ENCODE peak calls at places on chromosomes 7 and 10, in ten cellular contexts. One of them, this sample, is unnamed.

GRCh38 chr7:99579956-99580777 is 17.9 kb upstream of the TMEM225B start:
- DNase-seq in BJ: no peak
- DNase-seq in ascending aorta: no peak
- DNase-seq in fibroblast of the aortic adventitia: peak
- DNase-seq in left ventricle myocardium inferior: peak
- DNase-seq in lower leg skin: peak
- DNase-seq in body of pancreas: peak
- DNase-seq in lower lobe of right lung: no peak
- DNase-seq in WERI-Rb-1: peak
- DNase-seq in neural progenitor cell: peak
- DNase-seq in this sample: peak

GRCh38 chr10:36880898-36881297 is 244.5 kb upstream of the ANKRD30A start:
- DNase-seq in lower lobe of right lung: no peak
- DNase-seq in fibroblast of the aortic adventitia: peak
- DNase-seq in left ventricle myocardium inferior: no peak
- DNase-seq in WERI-Rb-1: no peak
- DNase-seq in neural progenitor cell: peak
- DNase-seq in lower leg skin: no peak
- DNase-seq in ascending aorta: no peak
- DNase-seq in BJ: no peak
- DNase-seq in body of pancreas: no peak
- DNase-seq in this sample: peak

GRCh38 chr7:121994625-121995410 is 121.9 kb downstream of the PTPRZ1 start:
- DNase-seq in lower lobe of right lung: no peak
- DNase-seq in fibroblast of the aortic adventitia: peak
- DNase-seq in left ventricle myocardium inferior: no peak
- DNase-seq in lower leg skin: no peak
- DNase-seq in BJ: peak
- DNase-seq in neural progenitor cell: peak
- DNase-seq in body of pancreas: peak
- DNase-seq in ascending aorta: no peak
- DNase-seq in WERI-Rb-1: peak
- DNase-seq in this sample: peak

GRCh38 chr7:79789584-79790345 is 336.3 kb upstream of the MAGI2 start:
- DNase-seq in BJ: no peak
- DNase-seq in left ventricle myocardium inferior: no peak
- DNase-seq in ascending aorta: no peak
- DNase-seq in lower leg skin: no peak
- DNase-seq in fibroblast of the aortic adventitia: peak
- DNase-seq in body of pancreas: no peak
- DNase-seq in WERI-Rb-1: no peak
- DNase-seq in neural progenitor cell: no peak
- DNase-seq in lower lobe of right lung: no peak
- DNase-seq in this sample: peak

GRCh38 chr7:11427686-11428273 is 404.2 kb downstream of the THSD7A start:
- DNase-seq in ascending aorta: no peak
- DNase-seq in neural progenitor cell: peak
- DNase-seq in BJ: peak
- DNase-seq in WERI-Rb-1: no peak
- DNase-seq in fibroblast of the aortic adventitia: peak
- DNase-seq in body of pancreas: no peak
- DNase-seq in lower leg skin: no peak
- DNase-seq in left ventricle myocardium inferior: no peak
- DNase-seq in lower lobe of right lung: no peak
- DNase-seq in this sample: peak

GRCh38 chr7:132234751-132235150 is 341.5 kb downstream of the PLXNA4 start:
- DNase-seq in left ventricle myocardium inferior: no peak
- DNase-seq in WERI-Rb-1: no peak
- DNase-seq in BJ: no peak
- DNase-seq in body of pancreas: no peak
- DNase-seq in lower leg skin: no peak
- DNase-seq in neural progenitor cell: no peak
- DNase-seq in ascending aorta: no peak
- DNase-seq in fibroblast of the aortic adventitia: peak
- DNase-seq in lower lobe of right lung: no peak
- DNase-seq in this sample: no peak

GRCh38 chr7:153886121-153886505 is 166.1 kb upstream of the DPP6 start:
- DNase-seq in neural progenitor cell: peak
- DNase-seq in body of pancreas: peak
- DNase-seq in left ventricle myocardium inferior: no peak
- DNase-seq in lower leg skin: no peak
- DNase-seq in BJ: no peak
- DNase-seq in WERI-Rb-1: no peak
- DNase-seq in lower lobe of right lung: no peak
- DNase-seq in ascending aorta: no peak
- DNase-seq in fibroblast of the aortic adventitia: no peak
- DNase-seq in this sample: no peak

GRCh38 chr7:126838194-126838593 is 414.5 kb downstream of the GRM8 start:
- DNase-seq in BJ: no peak
- DNase-seq in neural progenitor cell: no peak
- DNase-seq in ascending aorta: no peak
- DNase-seq in WERI-Rb-1: no peak
- DNase-seq in left ventricle myocardium inferior: no peak
- DNase-seq in lower lobe of right lung: no peak
- DNase-seq in body of pancreas: no peak
- DNase-seq in lower leg skin: no peak
- DNase-seq in fibroblast of the aortic adventitia: no peak
- DNase-seq in this sample: no peak

GRCh38 chr7:99997545-99998137 is 17.8 kb upstream of the ZKSCAN1 start:
- DNase-seq in lower leg skin: peak
- DNase-seq in neural progenitor cell: peak
- DNase-seq in body of pancreas: peak
- DNase-seq in fibroblast of the aortic adventitia: peak
- DNase-seq in BJ: no peak
- DNase-seq in WERI-Rb-1: no peak
- DNase-seq in ascending aorta: no peak
- DNase-seq in left ventricle myocardium inferior: peak
- DNase-seq in lower lobe of right lung: peak
- DNase-seq in this sample: peak

GRCh38 chr7:35030848-35031247 is 6.4 kb downstream of the DPY19L1 start:
- DNase-seq in fibroblast of the aortic adventitia: no peak
- DNase-seq in ascending aorta: no peak
- DNase-seq in lower leg skin: no peak
- DNase-seq in body of pancreas: no peak
- DNase-seq in BJ: no peak
- DNase-seq in lower lobe of right lung: no peak
- DNase-seq in neural progenitor cell: no peak
- DNase-seq in left ventricle myocardium inferior: no peak
- DNase-seq in WERI-Rb-1: no peak
- DNase-seq in this sample: no peak

GRCh38 chr10:113060221-113061053 is 110.4 kb downstream of the TCF7L2 start:
- DNase-seq in neural progenitor cell: no peak
- DNase-seq in fibroblast of the aortic adventitia: peak
- DNase-seq in lower lobe of right lung: peak
- DNase-seq in ascending aorta: no peak
- DNase-seq in BJ: no peak
- DNase-seq in lower leg skin: peak
- DNase-seq in WERI-Rb-1: no peak
- DNase-seq in body of pancreas: peak
- DNase-seq in left ventricle myocardium inferior: peak
- DNase-seq in this sample: no peak

GRCh38 chr7:3648276-3648675 is 347.2 kb downstream of the SDK1 start:
- DNase-seq in WERI-Rb-1: no peak
- DNase-seq in left ventricle myocardium inferior: no peak
- DNase-seq in BJ: no peak
- DNase-seq in body of pancreas: no peak
- DNase-seq in ascending aorta: no peak
- DNase-seq in lower leg skin: no peak
- DNase-seq in lower lobe of right lung: no peak
- DNase-seq in neural progenitor cell: no peak
- DNase-seq in fibroblast of the aortic adventitia: no peak
- DNase-seq in this sample: peak

GRCh38 chr10:71260622-71261325 is 48.4 kb downstream of the UNC5B start:
- DNase-seq in body of pancreas: no peak
- DNase-seq in lower lobe of right lung: no peak
- DNase-seq in neural progenitor cell: peak
- DNase-seq in ascending aorta: no peak
- DNase-seq in WERI-Rb-1: no peak
- DNase-seq in fibroblast of the aortic adventitia: peak
- DNase-seq in lower leg skin: no peak
- DNase-seq in left ventricle myocardium inferior: peak
- DNase-seq in BJ: peak
- DNase-seq in this sample: peak

GRCh38 chr7:29297194-29297890 is 102.8 kb downstream of the CHN2 start:
- DNase-seq in lower leg skin: no peak
- DNase-seq in WERI-Rb-1: no peak
- DNase-seq in fibroblast of the aortic adventitia: no peak
- DNase-seq in neural progenitor cell: peak
- DNase-seq in body of pancreas: no peak
- DNase-seq in BJ: no peak
- DNase-seq in ascending aorta: no peak
- DNase-seq in left ventricle myocardium inferior: no peak
- DNase-seq in lower lobe of right lung: no peak
- DNase-seq in this sample: no peak

GRCh38 chr7:31688347-31688746 is 1.3 kb downstream of the PPP1R17 start:
- DNase-seq in fibroblast of the aortic adventitia: no peak
- DNase-seq in body of pancreas: no peak
- DNase-seq in neural progenitor cell: no peak
- DNase-seq in WERI-Rb-1: no peak
- DNase-seq in left ventricle myocardium inferior: no peak
- DNase-seq in ascending aorta: no peak
- DNase-seq in lower lobe of right lung: no peak
- DNase-seq in BJ: no peak
- DNase-seq in lower leg skin: no peak
- DNase-seq in this sample: no peak
- H3K4me3 ChIP-seq in fibroblast of the aortic adventitia: no peak
- H3K4me3 ChIP-seq in body of pancreas: no peak
- H3K4me3 ChIP-seq in neural progenitor cell: no peak
- H3K4me3 ChIP-seq in WERI-Rb-1: no peak
- H3K4me3 ChIP-seq in left ventricle myocardium inferior: no peak
- H3K4me3 ChIP-seq in ascending aorta: no peak
- H3K4me3 ChIP-seq in lower lobe of right lung: no peak
- H3K4me3 ChIP-seq in BJ: no peak
- H3K4me3 ChIP-seq in lower leg skin: no peak
- H3K4me3 ChIP-seq in this sample: no peak

GRCh38 chr10:51159841-51160240 is 85.6 kb downstream of the PRKG1 start:
- DNase-seq in lower leg skin: no peak
- DNase-seq in lower lobe of right lung: no peak
- DNase-seq in BJ: no peak
- DNase-seq in neural progenitor cell: no peak
- DNase-seq in WERI-Rb-1: no peak
- DNase-seq in ascending aorta: no peak
- DNase-seq in fibroblast of the aortic adventitia: no peak
- DNase-seq in left ventricle myocardium inferior: no peak
- DNase-seq in body of pancreas: no peak
- DNase-seq in this sample: no peak

GRCh38 chr10:51162002-51162401 is 87.7 kb downstream of the PRKG1 start:
- DNase-seq in lower lobe of right lung: no peak
- DNase-seq in body of pancreas: peak
- DNase-seq in WERI-Rb-1: no peak
- DNase-seq in ascending aorta: no peak
- DNase-seq in fibroblast of the aortic adventitia: peak
- DNase-seq in neural progenitor cell: peak
- DNase-seq in BJ: no peak
- DNase-seq in left ventricle myocardium inferior: peak
- DNase-seq in lower leg skin: no peak
- DNase-seq in this sample: peak

GRCh38 chr10:51156913-51157312 is 82.6 kb downstream of the PRKG1 start:
- DNase-seq in fibroblast of the aortic adventitia: peak
- DNase-seq in lower leg skin: no peak
- DNase-seq in body of pancreas: no peak
- DNase-seq in lower lobe of right lung: no peak
- DNase-seq in ascending aorta: no peak
- DNase-seq in WERI-Rb-1: no peak
- DNase-seq in left ventricle myocardium inferior: no peak
- DNase-seq in BJ: peak
- DNase-seq in neural progenitor cell: no peak
- DNase-seq in this sample: peak
- H3K4me3 ChIP-seq in fibroblast of the aortic adventitia: no peak
- H3K4me3 ChIP-seq in lower leg skin: no peak
- H3K4me3 ChIP-seq in body of pancreas: no peak
- H3K4me3 ChIP-seq in lower lobe of right lung: no peak
- H3K4me3 ChIP-seq in ascending aorta: no peak
- H3K4me3 ChIP-seq in WERI-Rb-1: no peak
- H3K4me3 ChIP-seq in left ventricle myocardium inferior: no peak
- H3K4me3 ChIP-seq in BJ: no peak
- H3K4me3 ChIP-seq in neural progenitor cell: no peak
- H3K4me3 ChIP-seq in this sample: no peak

GRCh38 chr7:93923946-93924345 is 2.4 kb downstream of the GNG11 start:
- DNase-seq in lower leg skin: no peak
- DNase-seq in WERI-Rb-1: no peak
- DNase-seq in fibroblast of the aortic adventitia: peak
- DNase-seq in ascending aorta: no peak
- DNase-seq in BJ: no peak
- DNase-seq in body of pancreas: no peak
- DNase-seq in left ventricle myocardium inferior: no peak
- DNase-seq in lower lobe of right lung: no peak
- DNase-seq in neural progenitor cell: no peak
- DNase-seq in this sample: peak
- H3K4me3 ChIP-seq in lower leg skin: no peak
- H3K4me3 ChIP-seq in WERI-Rb-1: no peak
- H3K4me3 ChIP-seq in fibroblast of the aortic adventitia: peak
- H3K4me3 ChIP-seq in ascending aorta: peak
- H3K4me3 ChIP-seq in BJ: peak
- H3K4me3 ChIP-seq in body of pancreas: no peak
- H3K4me3 ChIP-seq in left ventricle myocardium inferior: peak
- H3K4me3 ChIP-seq in lower lobe of right lung: peak
- H3K4me3 ChIP-seq in neural progenitor cell: no peak
- H3K4me3 ChIP-seq in this sample: peak

GRCh38 chr7:151115121-151115835 is 29.0 kb downstream of the AGAP3 start:
- DNase-seq in neural progenitor cell: peak
- DNase-seq in ascending aorta: no peak
- DNase-seq in lower lobe of right lung: peak
- DNase-seq in BJ: no peak
- DNase-seq in left ventricle myocardium inferior: no peak
- DNase-seq in WERI-Rb-1: no peak
- DNase-seq in lower leg skin: no peak
- DNase-seq in fibroblast of the aortic adventitia: no peak
- DNase-seq in body of pancreas: peak
- DNase-seq in this sample: peak
- H3K4me3 ChIP-seq in neural progenitor cell: peak
- H3K4me3 ChIP-seq in ascending aorta: no peak
- H3K4me3 ChIP-seq in lower lobe of right lung: peak
- H3K4me3 ChIP-seq in BJ: no peak
- H3K4me3 ChIP-seq in left ventricle myocardium inferior: peak
- H3K4me3 ChIP-seq in WERI-Rb-1: no peak
- H3K4me3 ChIP-seq in lower leg skin: peak
- H3K4me3 ChIP-seq in fibroblast of the aortic adventitia: no peak
- H3K4me3 ChIP-seq in body of pancreas: no peak
- H3K4me3 ChIP-seq in this sample: no peak

GRCh38 chr10:44370731-44371248 is 14.1 kb downstream of the CXCL12 start:
- DNase-seq in left ventricle myocardium inferior: no peak
- DNase-seq in lower lobe of right lung: no peak
- DNase-seq in fibroblast of the aortic adventitia: no peak
- DNase-seq in WERI-Rb-1: peak
- DNase-seq in body of pancreas: no peak
- DNase-seq in neural progenitor cell: peak
- DNase-seq in BJ: no peak
- DNase-seq in ascending aorta: no peak
- DNase-seq in lower leg skin: no peak
- DNase-seq in this sample: no peak
- H3K4me3 ChIP-seq in left ventricle myocardium inferior: no peak
- H3K4me3 ChIP-seq in lower lobe of right lung: no peak
- H3K4me3 ChIP-seq in fibroblast of the aortic adventitia: no peak
- H3K4me3 ChIP-seq in WERI-Rb-1: no peak
- H3K4me3 ChIP-seq in body of pancreas: no peak
- H3K4me3 ChIP-seq in neural progenitor cell: no peak
- H3K4me3 ChIP-seq in BJ: no peak
- H3K4me3 ChIP-seq in ascending aorta: no peak
- H3K4me3 ChIP-seq in lower leg skin: no peak
- H3K4me3 ChIP-seq in this sample: no peak

This sample was measured in fibroblast of mammary gland.